ENCODE peak calls at places on chromosomes 12 and 14, in four cellular contexts. One of them, this sample, is unnamed. For H3K4me1, the result is how much of the 10 kb centered on the place peaks cover.

GRCh38 chr14:68160779-68161546 is 341.4 kb downstream of the RAD51B start:
- DNase-seq in HCT116: no peak
- DNase-seq in K562: no peak
- DNase-seq in HepG2: no peak
- DNase-seq in this sample: no peak

GRCh38 chr12:94244165-94245133 is 96.1 kb downstream of the PLXNC1 start:
- DNase-seq in HCT116: no peak
- DNase-seq in K562: peak
- DNase-seq in HepG2: no peak
- DNase-seq in this sample: no peak

GRCh38 chr12:130195369-130195768 is 33.1 kb downstream of the FZD10 start:
- DNase-seq in HCT116: no peak
- DNase-seq in K562: no peak
- DNase-seq in HepG2: no peak
- DNase-seq in this sample: no peak

GRCh38 chr14:61950340-61950739 is 188.1 kb downstream of the SNAPC1 start:
- DNase-seq in HCT116: no peak
- DNase-seq in K562: no peak
- DNase-seq in HepG2: no peak
- DNase-seq in this sample: no peak

GRCh38 chr14:102795060-102795925 is 18.0 kb downstream of the TRAF3 start:
- DNase-seq in HCT116: no peak
- DNase-seq in K562: peak
- DNase-seq in HepG2: peak
- DNase-seq in this sample: no peak

GRCh38 chr12:19431407-19432308 is 7.6 kb upstream of the AEBP2 start:
- DNase-seq in HCT116: no peak
- DNase-seq in K562: no peak
- DNase-seq in HepG2: no peak
- DNase-seq in this sample: no peak

GRCh38 chr14:102693006-102693755 is 84.1 kb upstream of the TRAF3 start:
- DNase-seq in HCT116: no peak
- DNase-seq in K562: no peak
- DNase-seq in HepG2: peak
- DNase-seq in this sample: no peak

GRCh38 chr12:22467190-22467589 is 77.2 kb downstream of the C2CD5 start:
- DNase-seq in HCT116: no peak
- DNase-seq in K562: no peak
- DNase-seq in HepG2: no peak
- DNase-seq in this sample: no peak

GRCh38 chr12:27305673-27306504 is 26.7 kb upstream of the BMAL2 start:
- DNase-seq in HCT116: peak
- DNase-seq in K562: peak
- DNase-seq in HepG2: peak
- DNase-seq in this sample: no peak

GRCh38 chr12:124518051-124518932 is 49.1 kb downstream of the NCOR2 start:
- DNase-seq in HCT116: peak
- DNase-seq in K562: peak
- DNase-seq in HepG2: peak
- DNase-seq in this sample: peak

GRCh38 chr12:111425655-111426054 is 19.9 kb downstream of the SH2B3 start:
- DNase-seq in HCT116: no peak
- DNase-seq in K562: no peak
- DNase-seq in HepG2: no peak
- DNase-seq in this sample: no peak
- H3K4me1 ChIP-seq in HCT116: under half
- H3K4me1 ChIP-seq in K562: under half
- H3K4me1 ChIP-seq in HepG2: under half
- H3K4me1 ChIP-seq in this sample: half or more

GRCh38 chr14:77579760-77580159 is 36.7 kb downstream of the SPTLC2 start:
- DNase-seq in HCT116: no peak
- DNase-seq in K562: no peak
- DNase-seq in HepG2: no peak
- DNase-seq in this sample: no peak
- TF ChIP-seq SIN3A in HCT116: no peak
- TF ChIP-seq SIN3A in K562: no peak
- TF ChIP-seq SIN3A in HepG2: no peak
- TF ChIP-seq SIN3A in this sample: no peak

GRCh38 chr12:1851126-1851791 is 30.9 kb downstream of the LRTM2 start:
- DNase-seq in HCT116: no peak
- DNase-seq in K562: no peak
- DNase-seq in HepG2: no peak
- DNase-seq in this sample: no peak
- TF ChIP-seq TCF7L2 in HCT116: no peak
- TF ChIP-seq TCF7L2 in K562: no peak
- TF ChIP-seq TCF7L2 in HepG2: no peak
- TF ChIP-seq TCF7L2 in this sample: no peak

DNA sequence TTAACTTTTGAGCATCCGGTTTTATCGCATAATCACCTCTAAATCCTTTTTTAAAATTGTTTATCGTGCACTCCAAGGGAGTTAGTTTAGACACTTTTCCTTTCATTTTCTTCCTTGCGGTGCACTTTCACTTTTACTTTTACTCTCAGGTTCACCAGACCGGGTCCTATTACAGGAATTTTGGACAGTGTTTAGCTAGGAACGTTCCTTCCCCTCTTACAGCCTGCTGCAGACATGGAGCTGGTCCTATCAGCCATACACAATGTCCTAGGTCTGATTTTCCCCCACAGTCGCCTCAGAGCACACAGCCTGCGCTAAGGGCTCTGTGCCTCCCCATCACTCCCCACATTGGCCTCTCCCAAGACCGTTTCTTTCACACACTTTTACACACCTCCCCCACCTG is 103.9 kb downstream of the ALG10 start:
- DNase-seq in HCT116: no peak
- DNase-seq in K562: peak
- DNase-seq in HepG2: peak
- DNase-seq in this sample: no peak
- H3K4me1 ChIP-seq in HCT116: under half
- H3K4me1 ChIP-seq in K562: under half
- H3K4me1 ChIP-seq in HepG2: under half
- H3K4me1 ChIP-seq in this sample: under half

DNA sequence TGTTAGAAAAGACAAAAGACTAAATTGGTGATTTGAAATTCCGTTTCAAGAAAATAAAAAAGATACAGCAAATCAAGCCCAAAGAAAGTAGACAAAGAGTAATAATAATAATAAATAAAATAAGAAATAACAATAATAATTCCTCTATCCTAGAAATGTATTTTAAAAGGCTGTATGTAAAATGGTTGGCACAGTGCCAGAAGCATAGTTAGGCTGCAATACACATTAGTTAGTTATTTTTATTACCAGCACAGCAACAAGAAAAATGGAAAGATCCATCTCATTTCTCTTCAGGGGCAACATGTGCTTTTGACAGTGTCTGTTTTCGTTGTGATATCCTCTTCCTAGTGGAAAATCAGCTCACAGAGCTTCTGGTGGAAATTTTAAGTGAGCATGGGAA is 174.1 kb upstream of the TMTC1 start:
- DNase-seq in HCT116: no peak
- DNase-seq in K562: peak
- DNase-seq in HepG2: no peak
- DNase-seq in this sample: no peak
- TF ChIP-seq SIN3A in HCT116: no peak
- TF ChIP-seq SIN3A in K562: no peak
- TF ChIP-seq SIN3A in HepG2: no peak
- TF ChIP-seq SIN3A in this sample: no peak

GRCh38 chr12:13339538-13339937 is 143.0 kb downstream of the EMP1 start:
- DNase-seq in HCT116: peak
- DNase-seq in K562: no peak
- DNase-seq in HepG2: peak
- DNase-seq in this sample: no peak
- TF ChIP-seq TCF7L2 in HCT116: no peak
- TF ChIP-seq TCF7L2 in K562: no peak
- TF ChIP-seq TCF7L2 in HepG2: no peak
- TF ChIP-seq TCF7L2 in this sample: no peak

GRCh38 chr12:116000252-116000651 is 277.2 kb downstream of the MED13L start:
- DNase-seq in HCT116: no peak
- DNase-seq in K562: no peak
- DNase-seq in HepG2: no peak
- DNase-seq in this sample: no peak
- H3K4me1 ChIP-seq in HCT116: under half
- H3K4me1 ChIP-seq in K562: under half
- H3K4me1 ChIP-seq in HepG2: under half
- H3K4me1 ChIP-seq in this sample: under half

GRCh38 chr12:63900922-63901793 is 56.7 kb downstream of the SRGAP1 start:
- DNase-seq in HCT116: no peak
- DNase-seq in K562: no peak
- DNase-seq in HepG2: no peak
- DNase-seq in this sample: no peak
- TF ChIP-seq SIN3A in HCT116: no peak
- TF ChIP-seq SIN3A in K562: no peak
- TF ChIP-seq SIN3A in HepG2: no peak
- TF ChIP-seq SIN3A in this sample: no peak

DNA sequence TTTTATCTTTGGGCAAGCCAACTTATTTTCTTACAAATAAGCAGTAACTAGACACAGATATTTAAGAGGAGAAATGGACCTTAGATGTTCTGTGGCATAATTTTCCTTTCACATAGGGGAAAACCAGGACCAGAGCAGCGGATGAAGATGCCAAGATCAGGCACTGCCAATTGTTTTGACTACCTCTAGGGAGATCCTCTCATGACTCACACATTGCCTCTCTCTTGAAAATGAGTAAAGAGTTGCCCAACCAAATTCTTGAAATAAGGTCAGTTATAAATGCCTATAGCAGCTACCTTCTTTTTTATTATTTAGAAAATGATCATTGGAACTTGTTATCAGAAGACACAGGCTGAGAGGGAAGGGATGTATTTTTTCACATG is 263.4 kb upstream of the PLEKHG7 start:
- DNase-seq in HCT116: no peak
- DNase-seq in K562: no peak
- DNase-seq in HepG2: no peak
- DNase-seq in this sample: no peak
- TF ChIP-seq TCF7L2 in HCT116: no peak
- TF ChIP-seq TCF7L2 in K562: no peak
- TF ChIP-seq TCF7L2 in HepG2: no peak
- TF ChIP-seq TCF7L2 in this sample: no peak

DNA sequence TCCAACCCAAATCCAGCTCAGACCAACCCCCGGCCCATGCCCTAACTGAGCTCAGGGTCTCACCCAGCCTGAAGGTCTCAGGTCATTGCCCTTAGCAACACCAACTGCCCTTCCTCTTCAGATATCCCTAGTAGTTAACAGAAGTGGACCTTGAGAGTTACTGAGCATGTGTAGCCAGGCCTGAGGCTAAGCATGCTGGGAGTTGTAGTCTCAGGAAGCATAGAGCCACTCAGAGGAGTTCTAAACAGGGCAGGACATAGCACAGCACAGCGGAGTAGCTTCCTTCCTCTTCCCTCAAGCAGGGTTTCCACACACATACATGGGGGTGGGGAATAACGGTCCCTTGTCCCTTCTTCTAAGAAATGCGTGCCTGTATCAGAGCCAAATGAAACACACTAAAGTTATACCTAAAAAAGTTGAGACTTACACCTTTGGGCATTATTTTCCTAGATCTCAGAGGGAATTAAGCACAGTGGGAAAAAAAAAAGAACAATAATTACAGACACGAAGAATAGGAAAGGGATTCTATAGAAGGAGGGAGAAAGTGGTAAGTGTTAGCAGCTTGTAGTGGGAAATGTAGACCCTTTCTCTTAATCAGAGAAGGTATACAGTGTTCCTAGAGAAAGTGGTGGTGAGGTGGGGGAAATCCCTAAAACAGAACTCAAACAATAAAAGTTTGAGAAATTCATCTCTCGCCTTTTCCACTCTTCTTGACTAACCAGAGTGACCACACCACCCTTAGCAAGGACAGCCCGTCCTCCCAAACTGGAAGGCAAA is 4.4 kb downstream of the KMT2D start:
- DNase-seq in HCT116: peak
- DNase-seq in K562: peak
- DNase-seq in HepG2: peak
- DNase-seq in this sample: no peak
- H3K4me1 ChIP-seq in HCT116: under half
- H3K4me1 ChIP-seq in K562: under half
- H3K4me1 ChIP-seq in HepG2: under half
- H3K4me1 ChIP-seq in this sample: under half